ENCODE peak calls at places on chromosomes 2 and 18, in seven cellular contexts. C is adrenal gland, Q is heart left ventricle, K is IMR-90, R is fibroblast of lung, O is right atrium auricular region, M is body of pancreas. Z is an unnamed sample.

GRCh38 chr2:12870692-12871091 is 154.0 kb downstream of the TRIB2 start:
- DNase-seq in C (no peak), Q (no peak), K (peak; percentile 11), R (no peak), O (peak; percentile 67), M (no peak), Z (no peak)

GRCh38 chr2:120422761-120423160 is 76.8 kb downstream of the INHBB start:
- DNase-seq in C (no peak), Q (no peak), K (no peak), R (no peak), O (no peak), M (no peak), Z (no peak)

GRCh38 chr2:113124181-113124961 is 3.0 kb upstream of the IL1RN start:
- DNase-seq in C (peak; percentile 64), Q (no peak), K (peak; percentile 17), R (peak; percentile 25), O (peak; percentile 55), M (no peak), Z (no peak)

GRCh38 chr2:237290249-237290648 is 123.7 kb downstream of the COL6A3 start:
- DNase-seq in C (peak; percentile 17), Q (peak; percentile 93), K (peak; percentile 77), R (peak; percentile 72), O (peak; percentile 91), M (peak; percentile 36), Z (peak; percentile 54)

GRCh38 chr2:198917926-198918325 is 539.8 kb downstream of the SATB2 start:
- DNase-seq in C (no peak), Q (no peak), K (no peak), R (no peak), O (no peak), M (no peak), Z (no peak)

GRCh38 chr18:61606759-61607158 is 273.5 kb downstream of the CDH20 start:
- DNase-seq in C (peak; percentile 82), Q (peak; percentile 91), K (peak; percentile 93), R (peak; percentile 84), O (peak; percentile 90), M (peak; percentile 45), Z (peak; percentile 61)

GRCh38 chr2:14194233-14194632 is 438.3 kb upstream of the LRATD1 start:
- DNase-seq in C (no peak), Q (no peak), K (no peak), R (no peak), O (no peak), M (no peak), Z (no peak)

GRCh38 chr18:79569720-79570119 is 109.9 kb upstream of the CTDP1 start:
- DNase-seq in C (no peak), Q (peak; percentile 21), K (no peak), R (no peak), O (no peak), M (peak; percentile 4), Z (peak; percentile 1)

GRCh38 chr18:59873616-59874015 is 26.2 kb upstream of the PMAIP1 start:
- DNase-seq in C (no peak), Q (no peak), K (peak; percentile 58), R (no peak), O (no peak), M (no peak), Z (no peak)

GRCh38 chr2:152344561-152345195 is 9.7 kb downstream of the FMNL2 start:
- DNase-seq in C (no peak), Q (no peak), K (no peak), R (no peak), O (no peak), M (no peak), Z (no peak)

GRCh38 chr2:66000888-66001287 is 434.0 kb upstream of the MEIS1 start:
- DNase-seq in C (no peak), Q (no peak), K (no peak), R (no peak), O (no peak), M (no peak), Z (no peak)

GRCh38 chr18:70331456-70332097 is 42.7 kb downstream of the SOCS6 start:
- DNase-seq in C (no peak), Q (no peak), K (no peak), R (no peak), O (no peak), M (no peak), Z (no peak)

GRCh38 chr2:216283038-216283900 is 89.0 kb downstream of the MARCHF4 start:
- DNase-seq in C (peak; percentile 25), Q (no peak), K (no peak), R (no peak), O (no peak), M (peak; percentile 10), Z (peak; percentile 6)

GRCh38 chr2:201734111-201734510 is 35.7 kb upstream of the MPP4 start:
- DNase-seq in C (no peak), Q (no peak), K (no peak), R (no peak), O (no peak), M (no peak), Z (no peak)

GRCh38 chr18:45755936-45756335 is 32.0 kb downstream of the SLC14A1 start:
- DNase-seq in C (peak; percentile 68), Q (peak; percentile 70), K (peak; percentile 79), R (peak; percentile 77), O (peak; percentile 73), M (peak; percentile 32), Z (peak; percentile 20)

GRCh38 chr18:68150976-68151375 is 563.9 kb downstream of the TMX3 start:
- DNase-seq in C (no peak), Q (no peak), K (no peak), R (no peak), O (no peak), M (no peak), Z (no peak)

GRCh38 chr2:233460726-233461431 is 105.7 kb downstream of the USP40 start:
- DNase-seq in C (no peak), Q (peak; percentile 29), K (no peak), R (no peak), O (no peak), M (no peak), Z (no peak)

GRCh38 chr2:150860301-150860700 is 372.8 kb upstream of the RND3 start:
- DNase-seq in C (no peak), Q (no peak), K (no peak), R (no peak), O (no peak), M (peak; percentile 21), Z (peak; percentile 78)

GRCh38 chr18:32126538-32126937 is 34.9 kb downstream of the RNF138 start:
- DNase-seq in C (no peak), Q (no peak), K (no peak), R (no peak), O (no peak), M (no peak), Z (no peak)

DNA sequence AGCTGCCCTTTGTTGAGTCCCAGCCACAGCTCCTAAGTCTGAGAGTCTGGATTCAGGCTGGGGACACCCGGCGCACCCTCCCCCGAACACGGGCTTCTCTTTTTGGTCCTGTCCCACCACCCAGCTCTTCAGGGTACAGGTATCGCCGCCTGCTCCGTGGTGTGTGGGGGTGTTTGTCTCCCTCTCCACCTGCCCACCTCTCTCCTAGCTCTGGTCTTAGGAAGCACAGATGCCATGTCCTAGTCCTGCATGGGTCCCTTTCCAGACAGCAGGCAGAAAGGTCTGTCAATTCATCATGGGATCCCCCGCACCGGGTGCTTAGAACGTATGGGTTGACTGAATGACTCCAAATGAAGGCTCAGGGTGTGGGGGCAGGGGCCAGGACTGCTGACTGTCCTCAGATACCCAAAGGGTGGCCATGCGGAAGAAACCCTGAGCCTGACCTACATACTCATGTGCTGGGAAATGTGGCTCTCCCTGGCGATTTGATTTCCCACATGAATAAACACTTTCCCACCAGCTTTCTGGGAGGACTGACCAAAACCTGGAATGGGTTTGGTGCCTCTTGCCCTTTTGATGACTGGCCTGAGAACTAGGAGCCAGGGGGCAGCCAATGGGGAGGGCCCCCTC is 156.8 kb downstream of the CELF4 start:
- DNase-seq in C (no peak), Q (no peak), K (no peak), R (no peak), O (no peak), M (no peak), Z (peak; percentile 17)
- H3K4me1 ChIP-seq in C (no peaks in the 10 kb centered on the region), Q (no peaks in the 10 kb centered on the region), K (peaks cover 1% of the 10 kb centered on the region), R (peaks cover under 1% of the 10 kb centered on the region), O (peaks cover 6% of the 10 kb centered on the region), M (no peaks in the 10 kb centered on the region), Z (peaks cover under 1% of the 10 kb centered on the region)

GRCh38 chr18:42072407-42072806 is 117.4 kb downstream of the PIK3C3 start:
- DNase-seq in C (no peak), Q (no peak), K (no peak), R (no peak), O (no peak), M (no peak), Z (no peak)
- TF ChIP-seq CTCF in C (no peak), Q (no peak), K (no peak), R (no peak), O (no peak), M (no peak), Z (no peak)

DNA sequence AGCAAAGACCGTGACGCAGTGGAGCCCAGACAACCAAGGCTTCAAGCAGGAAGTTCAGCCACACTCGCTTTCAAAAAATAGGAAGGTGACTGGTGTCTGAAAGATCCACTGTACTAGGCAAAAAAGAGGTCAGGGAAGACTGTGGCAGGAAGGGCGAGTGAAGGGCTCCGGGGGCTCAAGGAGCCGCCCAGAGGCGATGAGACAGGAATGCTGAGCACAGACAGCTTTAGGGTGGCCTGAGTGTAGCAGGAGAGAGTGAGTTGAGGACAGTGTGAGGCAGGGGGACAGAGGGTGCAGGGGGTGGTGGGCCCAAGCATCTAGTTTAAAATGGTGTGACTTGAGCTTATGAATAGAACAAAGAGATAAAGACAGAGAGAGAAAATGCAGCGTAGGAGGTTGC is 789.8 kb upstream of the RAB6C start:
- DNase-seq in C (no peak), Q (no peak), K (no peak), R (no peak), O (no peak), M (no peak), Z (no peak)
- H3K4me1 ChIP-seq in C (no peaks in the 10 kb centered on the region), Q (no peaks in the 10 kb centered on the region), K (no peaks in the 10 kb centered on the region), R (no peaks in the 10 kb centered on the region), O (no peaks in the 10 kb centered on the region), M (peaks cover 45% of the 10 kb centered on the region), Z (peaks cover 20% of the 10 kb centered on the region)

GRCh38 chr2:239736358-239737143 is 288.6 kb downstream of the NDUFA10 start:
- DNase-seq in C (no peak), Q (no peak), K (no peak), R (no peak), O (no peak), M (no peak), Z (no peak)
- TF ChIP-seq CTCF in C (no peak), Q (no peak), K (no peak), R (no peak), O (no peak), M (no peak), Z (no peak)

DNA sequence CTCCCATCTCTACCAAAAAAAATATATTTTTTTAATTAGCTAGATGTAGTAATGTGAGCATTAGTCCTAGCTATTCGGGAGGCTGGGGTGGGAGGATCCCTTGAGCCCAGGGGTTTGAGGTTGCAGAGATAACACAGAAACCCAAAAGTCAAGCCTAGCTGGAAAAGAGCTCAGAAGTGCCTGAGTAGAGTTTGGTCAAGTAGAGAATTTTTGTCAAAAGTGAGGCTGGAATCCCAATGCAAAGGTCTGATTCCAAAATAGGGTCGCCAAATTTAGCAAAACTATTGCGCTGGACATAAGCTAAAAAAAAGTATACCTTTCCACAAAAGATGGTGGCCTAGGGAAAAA is 15.5 kb upstream of the MSH6 start:
- DNase-seq in C (no peak), Q (no peak), K (no peak), R (no peak), O (no peak), M (no peak), Z (no peak)
- H3K4me1 ChIP-seq in C (no peaks in the 10 kb centered on the region), Q (no peaks in the 10 kb centered on the region), K (peaks cover 2% of the 10 kb centered on the region), R (no peaks in the 10 kb centered on the region), O (peaks cover 5% of the 10 kb centered on the region), M (peaks cover 4% of the 10 kb centered on the region), Z (no peaks in the 10 kb centered on the region)

Z was measured in thyroid gland.